ENCODE peak calls at places on chromosomes 4 and X, in four cellular contexts. N is cerebellum, A is Kasumi-1, K is T follicular helper cell. T is an unnamed sample.

GRCh38 chr4:98796986-98797385 is 131.9 kb downstream of the EIF4E start:
- DNase-seq in A (no peak), N (no peak), K (no peak), T (no peak)

GRCh38 chr4:5863461-5864113 is 29.3 kb downstream of the CRMP1 start:
- DNase-seq in A (peak; percentile 81), N (no peak), K (no peak), T (no peak)

GRCh38 chr4:117134386-117134785 is 49.0 kb upstream of the TRAM1L1 start:
- DNase-seq in N (peak; percentile 51), K (no peak), A (peak; percentile 73), T (peak; percentile 70)

GRCh38 chr4:121822796-121823504 is 733 bp downstream of the CCNA2 start:
- DNase-seq in N (no peak), A (peak; percentile 81), K (no peak), T (peak; percentile 27)

GRCh38 chr4:114132830-114133229 is 153.4 kb upstream of the ARSJ start:
- DNase-seq in K (no peak), N (no peak), A (peak; percentile 41), T (no peak)

GRCh38 chr4:25783943-25784342 is 78.8 kb downstream of the SEL1L3 start:
- DNase-seq in N (no peak), A (peak; percentile 63), K (no peak), T (no peak)

GRCh38 chrX:85052207-85052606 is 48.5 kb downstream of the APOOL start:
- DNase-seq in A (no peak), K (no peak), N (no peak), T (no peak)

GRCh38 chrX:104270916-104271512 is 16.3 kb upstream of the ESX1 start:
- DNase-seq in K (no peak), A (peak; percentile 37), N (peak; percentile 80), T (peak; percentile 84)

GRCh38 chr4:104494822-104495559 is at the start of gene CXXC4:
- DNase-seq in K (no peak), A (peak; percentile 26), N (peak; percentile 51), T (peak; percentile 85)

GRCh38 chr4:20017035-20017434 is 234.7 kb upstream of the SLIT2 start:
- DNase-seq in N (no peak), A (no peak), K (no peak), T (no peak)

GRCh38 chr4:41119867-41120295 is 94.5 kb downstream of the APBB2 start:
- DNase-seq in K (no peak), A (no peak), N (no peak), T (no peak)

GRCh38 chr4:183154701-183155391 is 55.8 kb downstream of the WWC2 start:
- DNase-seq in A (no peak), K (no peak), N (no peak), T (no peak)

GRCh38 chrX:118526149-118526548 is 30.5 kb downstream of the DOCK11 start:
- DNase-seq in K (no peak), N (no peak), A (no peak), T (no peak)

GRCh38 chr4:159307929-159308328 is 205.1 kb downstream of the RAPGEF2 start:
- DNase-seq in K (no peak), N (no peak), A (no peak), T (no peak)

GRCh38 chr4:26081795-26082498 is 167.9 kb downstream of the SMIM20 start:
- DNase-seq in K (no peak), N (peak; percentile 27), A (peak; percentile 73), T (peak; percentile 82)

GRCh38 chrX:132614297-132614696 is 125.5 kb upstream of the MBNL3 start:
- DNase-seq in N (no peak), K (no peak), A (peak; percentile 0), T (no peak)

GRCh38 chr4:184899261-184900134 is 73.7 kb upstream of the ACSL1 start:
- DNase-seq in K (no peak), N (no peak), A (no peak), T (no peak)

GRCh38 chr4:76624271-76624681 is 189.2 kb downstream of the SHROOM3 start:
- DNase-seq in K (no peak), N (no peak), A (no peak), T (peak; percentile 75)

GRCh38 chrX:39931554-39932282 is 166.0 kb downstream of the BCOR start:
- DNase-seq in K (no peak), A (no peak), N (no peak), T (no peak)

GRCh38 chr4:2286904-2287593 is 25.1 kb upstream of the MXD4 start:
- DNase-seq in N (no peak), A (no peak), K (no peak), T (no peak)

GRCh38 chrX:18886344-18887161 is 97.4 kb downstream of the PHKA2 start:
- DNase-seq in A (peak; percentile 55), K (peak; percentile 15), N (peak; percentile 74), T (peak; percentile 83)

T was measured in cerebellar cortex.